ENCODE peak calls at places on chromosomes 2 and 18, in four cellular contexts. S is K562, Q is HCT116, Y is H1. X is an unnamed sample.

GRCh38 chr2:224268441-224268840 is 133.5 kb downstream of the FAM124B start:
- DNase-seq in S (peak), Q (no peak), Y (no peak), X (peak)

GRCh38 chr2:3243804-3244203 is 133.8 kb downstream of the EIPR1 start:
- DNase-seq in S (no peak), Q (no peak), Y (no peak), X (no peak)

GRCh38 chr2:147863835-147864234 is 19.0 kb downstream of the ACVR2A start:
- DNase-seq in S (no peak), Q (no peak), Y (no peak), X (no peak)

GRCh38 chr2:24908316-24908937 is 11.6 kb downstream of the ADCY3 start:
- DNase-seq in Q (no peak), Y (no peak), S (no peak), X (no peak)

GRCh38 chr18:79547413-79548076 is 132.1 kb upstream of the CTDP1 start:
- DNase-seq in S (no peak), Q (no peak), Y (no peak), X (no peak)

GRCh38 chr2:162261032-162261945 is 18.0 kb upstream of the FAP start:
- DNase-seq in Q (no peak), S (no peak), Y (no peak), X (no peak)

GRCh38 chr2:20620271-20620681 is 30.6 kb downstream of the HS1BP3 start:
- DNase-seq in Q (no peak), S (no peak), Y (no peak), X (no peak)

GRCh38 chr18:23920054-23920453 is 94.5 kb upstream of the TTC39C start:
- DNase-seq in S (no peak), Y (no peak), Q (no peak), X (no peak)

GRCh38 chr2:160372585-160372984 is 121.0 kb downstream of the RBMS1 start:
- DNase-seq in Y (no peak), S (no peak), Q (no peak), X (no peak)

GRCh38 chr2:160278101-160278888 is 78.2 kb upstream of the ITGB6 start:
- DNase-seq in S (no peak), Y (no peak), Q (no peak), X (no peak)

GRCh38 chr2:127086800-127087737 is 19.9 kb downstream of the BIN1 start:
- DNase-seq in Y (peak), Q (no peak), S (peak), X (no peak)

GRCh38 chr2:43106767-43107527 is 119.5 kb downstream of the ZFP36L2 start:
- DNase-seq in Y (no peak), Q (no peak), S (no peak), X (no peak)

GRCh38 chr2:53445376-53446072 is 322.1 kb upstream of the CHAC2 start:
- DNase-seq in Q (no peak), S (no peak), Y (no peak), X (no peak)

GRCh38 chr18:67232991-67233390 is 283.5 kb downstream of the DSEL start:
- DNase-seq in Y (no peak), S (no peak), Q (no peak), X (no peak)

GRCh38 chr2:217714268-217714643 is 288.5 kb downstream of the TNS1 start:
- DNase-seq in Y (no peak), S (no peak), Q (no peak), X (peak)

GRCh38 chr2:129895061-129895460 is 84.4 kb upstream of the RAB6C start:
- DNase-seq in S (no peak), Y (no peak), Q (no peak), X (no peak)

GRCh38 chr2:177338177-177338721 is 54.3 kb upstream of the AGPS start:
- DNase-seq in Y (no peak), S (no peak), Q (peak), X (peak)

GRCh38 chr2:120317180-120317533 is 28.8 kb upstream of the INHBB start:
- DNase-seq in Y (no peak), Q (no peak), S (no peak), X (no peak)

GRCh38 chr2:120317916-120318315 is 28.0 kb upstream of the INHBB start:
- DNase-seq in Y (no peak), Q (no peak), S (no peak), X (no peak)

GRCh38 chr2:120319135-120319534 is 26.8 kb upstream of the INHBB start:
- DNase-seq in Y (no peak), Q (no peak), S (no peak), X (no peak)

GRCh38 chr2:120319686-120320317 is 26.1 kb upstream of the INHBB start:
- DNase-seq in Q (no peak), Y (no peak), S (no peak), X (no peak)

GRCh38 chr2:120318626-120319025 is 27.3 kb upstream of the INHBB start:
- DNase-seq in Y (no peak), S (no peak), Q (no peak), X (no peak)
- TF ChIP-seq FOSL1 in Y (no peak), S (no peak), Q (no peak), X (no peak)

GRCh38 chr2:74188696-74189095 is 9.7 kb upstream of the MTHFD2 start:
- DNase-seq in Q (no peak), S (no peak), Y (no peak), X (no peak)

GRCh38 chr2:74188018-74188601 is 9.4 kb upstream of the MOB1A start:
- DNase-seq in S (no peak), Y (no peak), Q (peak), X (peak)

GRCh38 chr2:74181739-74182138 is 3.1 kb upstream of the MOB1A start:
- DNase-seq in S (peak), Y (no peak), Q (no peak), X (no peak)

GRCh38 chr2:74183878-74184277 is 5.2 kb upstream of the MOB1A start:
- DNase-seq in Q (no peak), S (no peak), Y (no peak), X (no peak)

DNA sequence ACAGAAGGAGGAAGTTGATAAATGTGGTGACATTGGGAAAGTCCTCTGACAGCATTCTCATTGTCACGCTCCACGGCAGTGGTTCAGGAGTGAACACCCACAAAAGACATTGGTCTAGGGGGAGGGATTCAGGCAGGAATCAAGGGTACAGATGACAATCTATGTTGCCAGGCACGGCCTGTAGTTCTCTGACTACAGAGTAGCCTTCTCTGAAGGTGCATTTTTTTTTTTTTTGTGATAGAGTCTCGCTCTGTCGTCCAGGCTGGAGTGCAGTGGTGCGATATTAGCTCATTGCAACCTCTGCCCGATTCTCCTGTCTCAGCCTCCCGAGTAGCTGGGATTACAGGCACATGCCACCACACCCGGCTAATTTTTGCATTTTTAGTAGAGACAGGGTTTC is 7.4 kb upstream of the MOB1A start:
- DNase-seq in Y (no peak), S (peak), Q (no peak), X (no peak)
- TF ChIP-seq FOSL1 in Y (no peak), S (peak), Q (no peak), X (no peak)

DNA sequence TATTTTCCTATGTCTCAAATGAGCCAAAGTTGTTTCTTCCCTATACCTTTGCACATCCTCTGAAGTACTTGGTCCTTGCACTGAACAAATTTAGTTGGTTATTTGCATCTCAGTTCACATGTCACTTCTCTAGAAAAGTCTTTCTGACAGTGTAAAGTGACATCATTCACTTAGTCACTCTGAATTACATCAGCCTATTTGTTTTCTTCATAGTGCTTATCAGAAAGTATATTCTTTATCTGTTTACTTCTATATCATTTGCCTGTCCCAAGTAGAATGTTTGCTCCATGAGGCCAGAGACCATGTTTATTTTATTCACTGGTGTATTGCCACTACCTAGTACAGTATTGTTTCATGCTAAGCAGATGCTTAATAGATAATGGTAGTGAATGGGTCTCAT is 173.7 kb downstream of the HNMT start:
- DNase-seq in Y (no peak), S (no peak), Q (no peak), X (peak)
- TF ChIP-seq FOSL1 in Y (no peak), S (peak), Q (no peak), X (no peak)

GRCh38 chr2:27442981-27443323 is 771 bp downstream of the KRTCAP3 start:
- DNase-seq in Y (peak), S (no peak), Q (no peak), X (no peak)

GRCh38 chr2:27445155-27445554 is 3.0 kb downstream of the KRTCAP3 start:
- DNase-seq in S (no peak), Q (no peak), Y (no peak), X (no peak)

GRCh38 chr2:27442282-27442980 is at the start of gene KRTCAP3:
- DNase-seq in Q (peak), S (peak), Y (peak), X (no peak)

GRCh38 chr2:27441226-27441926 is 805 bp upstream of the KRTCAP3 start:
- DNase-seq in Q (no peak), Y (peak), S (peak), X (no peak)

GRCh38 chr2:27441958-27442281 is 261 bp upstream of the KRTCAP3 start:
- DNase-seq in Q (no peak), Y (no peak), S (no peak), X (no peak)
- TF ChIP-seq FOSL1 in Q (no peak), Y (no peak), S (no peak), X (no peak)

GRCh38 chr2:145760781-145761649 is 1241.1 kb upstream of the ZEB2 start:
- DNase-seq in S (no peak), Q (no peak), Y (no peak), X (peak)
- TF ChIP-seq FOSL1 in S (no peak), Q (no peak), Y (no peak), X (peak)

DNA sequence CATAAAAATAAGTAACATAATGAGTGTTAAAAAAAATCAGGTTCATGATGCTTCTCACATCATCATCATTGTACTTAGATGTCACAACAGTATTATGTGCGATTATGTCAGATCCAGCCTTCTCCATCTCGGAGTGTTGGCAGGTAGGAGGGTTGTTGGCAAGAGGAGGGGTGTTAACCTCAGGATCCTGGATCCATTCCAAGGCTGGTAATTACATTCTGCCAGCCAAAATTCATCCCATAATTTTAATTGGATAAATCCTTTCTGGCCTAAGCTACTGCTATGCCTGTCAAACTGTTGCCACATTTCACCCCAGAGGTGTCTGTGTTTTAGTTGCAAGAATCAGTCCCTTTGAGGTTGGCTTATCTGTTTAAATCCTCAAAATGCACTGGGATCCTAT is 894 bp upstream of the FTCDNL1 start:
- DNase-seq in S (no peak), Y (no peak), Q (no peak), X (no peak)
- TF ChIP-seq FOSL1 in S (no peak), Y (no peak), Q (no peak), X (no peak)

DNA sequence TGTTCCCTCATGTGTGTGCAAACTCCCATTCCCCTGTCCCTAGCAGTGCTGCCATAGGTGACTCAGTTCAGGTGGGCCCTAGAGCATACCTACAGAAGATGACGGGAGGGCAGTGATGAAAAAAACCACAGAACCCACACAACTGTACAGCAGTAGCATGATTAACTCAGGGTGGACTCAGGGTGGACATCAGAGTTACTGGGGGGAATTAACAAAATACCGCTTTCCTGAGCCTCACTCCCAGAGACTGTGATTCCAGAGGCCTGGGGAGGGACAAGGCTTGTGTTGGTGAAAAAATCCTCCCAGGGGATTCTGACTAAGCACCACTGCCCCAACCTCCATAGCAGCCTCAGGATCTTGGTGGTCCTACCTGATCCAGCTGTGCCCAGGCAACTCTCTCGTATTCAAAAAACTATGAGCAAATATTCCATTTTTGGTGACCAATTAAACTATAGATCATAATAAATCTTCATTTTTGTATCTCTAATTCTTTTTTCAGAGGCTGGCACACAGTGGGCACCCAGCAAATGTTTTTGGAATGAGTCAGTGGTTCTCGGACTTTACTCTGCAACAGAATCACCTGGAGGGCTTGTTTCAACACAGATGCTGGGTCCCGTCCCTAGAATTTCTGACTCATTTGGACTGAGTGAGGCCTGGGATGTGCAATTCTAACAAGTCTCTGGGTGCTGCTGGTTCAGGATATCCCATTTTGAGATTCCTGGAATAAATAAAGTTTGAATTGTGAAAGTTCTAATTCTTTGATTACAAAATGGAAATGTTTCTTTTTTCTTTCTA is 84.1 kb upstream of the NABP1 start:
- DNase-seq in Y (no peak), Q (no peak), S (no peak), X (peak)
- TF ChIP-seq FOSL1 in Y (no peak), Q (peak), S (no peak), X (peak)

DNA sequence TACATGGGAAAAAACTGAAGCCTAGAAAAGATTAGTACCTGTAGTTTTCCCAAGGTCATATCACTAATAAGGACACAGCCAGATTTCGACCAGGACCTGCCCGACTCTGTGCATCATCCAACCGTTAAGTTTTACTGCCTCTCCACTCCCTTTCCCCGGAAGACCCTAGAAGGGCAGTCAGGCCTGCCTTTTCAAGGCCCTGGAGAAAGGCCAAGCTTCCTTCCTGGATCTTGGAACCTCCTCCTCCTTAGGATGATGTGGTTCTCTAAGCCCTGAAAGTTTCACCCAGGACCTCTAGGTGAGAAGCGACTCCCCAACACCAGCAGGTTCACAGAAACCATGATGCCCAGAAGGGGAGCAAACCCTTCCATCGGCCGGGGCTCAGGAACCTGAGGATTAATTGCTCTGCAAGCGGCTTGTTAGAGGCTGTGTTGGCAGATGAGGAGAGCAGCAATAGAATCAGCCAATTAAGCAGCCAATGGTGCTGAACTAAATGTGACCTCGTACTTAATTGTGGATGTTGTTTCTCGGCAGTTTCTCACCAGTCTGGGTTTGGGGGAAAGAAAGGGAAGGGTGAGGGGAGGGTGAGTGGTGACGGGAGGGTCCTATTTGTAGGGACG is 94.2 kb upstream of the FZD7 start:
- DNase-seq in Q (no peak), S (no peak), Y (no peak), X (no peak)
- TF ChIP-seq FOSL1 in Q (no peak), S (no peak), Y (no peak), X (no peak)